ENCODE peak calls at places on chromosomes 4 and X, in six cellular contexts. U is GM23248, G is endothelial cell of umbilical vein, J is SK-N-SH, A is PC-3, K is IMR-90. L is an unnamed sample.

GRCh38 chr4:61891953-61892352 is 691.8 kb downstream of the ADGRL3 start:
- DNase-seq in U (no peak), G (no peak), J (no peak), A (no peak), K (no peak), L (no peak)

GRCh38 chrX:120452131-120452530 is 17.0 kb downstream of the LAMP2 start:
- DNase-seq in U (peak; percentile 59), G (peak; percentile 17), J (peak; percentile 50), A (peak; percentile 36), K (peak; percentile 26), L (peak; percentile 70)

GRCh38 chr4:69025191-69025998 is 70.9 kb upstream of the UGT2B7 start:
- DNase-seq in U (no peak), G (no peak), J (no peak), A (peak; percentile 49), K (no peak), L (peak; percentile 68)

GRCh38 chrX:130933358-130933757 is 30.3 kb upstream of the ENOX2 start:
- DNase-seq in U (no peak), G (no peak), J (no peak), A (no peak), K (no peak), L (no peak)

GRCh38 chr4:52234539-52235174 is 183.6 kb downstream of the SPATA18 start:
- DNase-seq in U (peak; percentile 55), G (peak; percentile 25), J (peak; percentile 38), A (peak; percentile 91), K (peak; percentile 37), L (no peak)

GRCh38 chrX:10794203-10794630 is 173.8 kb upstream of the MID1 start:
- DNase-seq in U (peak; percentile 2), G (no peak), J (no peak), A (no peak), K (no peak), L (no peak)

GRCh38 chrX:44503550-44503949 is 39.1 kb downstream of the FUNDC1 start:
- DNase-seq in U (no peak), G (no peak), J (no peak), A (no peak), K (no peak), L (no peak)

GRCh38 chrX:53558646-53559045 is 124.5 kb upstream of the HSD17B10 start:
- DNase-seq in U (no peak), G (no peak), J (no peak), A (no peak), K (no peak), L (no peak)

GRCh38 chr4:170068438-170069128 is 21.2 kb downstream of the AADAT start:
- DNase-seq in U (no peak), G (no peak), J (no peak), A (no peak), K (no peak), L (no peak)

GRCh38 chr4:51963871-51964513 is 56.2 kb downstream of the LRRC66 start:
- DNase-seq in U (no peak), G (no peak), J (no peak), A (no peak), K (no peak), L (no peak)

GRCh38 chrX:149837639-149838038 is 43.3 kb upstream of the MAGEA8 start:
- DNase-seq in U (no peak), G (no peak), J (no peak), A (no peak), K (no peak), L (no peak)

GRCh38 chrX:109830704-109831206 is 97.7 kb upstream of the ACSL4 start:
- DNase-seq in U (peak; percentile 53), G (peak; percentile 10), J (no peak), A (peak; percentile 46), K (peak; percentile 75), L (no peak)

GRCh38 chr4:176902710-176903323 is 110.1 kb upstream of the VEGFC start:
- DNase-seq in U (peak; percentile 92), G (peak; percentile 57), J (no peak), A (peak; percentile 80), K (peak; percentile 95), L (no peak)

GRCh38 chrX:25206761-25207160 is 191.0 kb upstream of the ARX start:
- DNase-seq in U (peak; percentile 47), G (no peak), J (no peak), A (peak; percentile 67), K (peak; percentile 17), L (no peak)

GRCh38 chrX:11932423-11932822 is 174.4 kb downstream of the MSL3 start:
- DNase-seq in U (no peak), G (no peak), J (no peak), A (peak; percentile 37), K (no peak), L (no peak)

GRCh38 chrX:140664939-140665338 is 44.6 kb upstream of the LINC00632 start:
- DNase-seq in U (peak; percentile 48), G (no peak), J (peak; percentile 7), A (peak; percentile 35), K (peak; percentile 18), L (no peak)

GRCh38 chr4:1979477-1980196 is 29.1 kb downstream of the NELFA start:
- DNase-seq in U (no peak), G (no peak), J (no peak), A (no peak), K (no peak), L (no peak)

GRCh38 chr4:142846105-142846728 is at the start of gene INPP4B:
- DNase-seq in U (peak; percentile 89), G (peak; percentile 42), J (peak; percentile 77), A (peak; percentile 70), K (peak; percentile 65), L (peak; percentile 79)

GRCh38 chrX:17553451-17553850 is 178.5 kb downstream of the NHS start:
- DNase-seq in U (peak; percentile 79), G (peak; percentile 85), J (no peak), A (peak; percentile 83), K (peak; percentile 70), L (peak; percentile 70)

GRCh38 chr4:99879458-99879857 is 14.8 kb downstream of the LAMTOR3 start:
- DNase-seq in U (no peak), G (no peak), J (no peak), A (no peak), K (no peak), L (no peak)

GRCh38 chrX:19799319-19800182 is 87.8 kb downstream of the SH3KBP1 start:
- DNase-seq in U (peak; percentile 80), G (peak; percentile 55), J (no peak), A (no peak), K (peak; percentile 31), L (no peak)

GRCh38 chr4:108118505-108118904 is 50.2 kb downstream of the LEF1 start:
- DNase-seq in U (no peak), G (no peak), J (no peak), A (peak; percentile 74), K (no peak), L (no peak)

GRCh38 chr4:113094802-113095201 is 45.3 kb downstream of the ANK2 start:
- DNase-seq in U (peak; percentile 61), G (no peak), J (peak; percentile 37), A (peak; percentile 30), K (no peak), L (no peak)

GRCh38 chr4:41177016-41177415 is 37.3 kb downstream of the APBB2 start:
- DNase-seq in U (peak; percentile 86), G (peak; percentile 64), J (no peak), A (peak; percentile 61), K (peak; percentile 84), L (no peak)

GRCh38 chr4:8328866-8329559 is 59.5 kb downstream of the HTRA3 start:
- DNase-seq in U (no peak), G (no peak), J (no peak), A (no peak), K (no peak), L (peak; percentile 31)

GRCh38 chr4:4542824-4543485 is 1.1 kb upstream of the STX18 start:
- DNase-seq in U (peak; percentile 47), G (no peak), J (peak; percentile 17), A (no peak), K (no peak), L (peak; percentile 61)

GRCh38 chr4:141702472-141703182 is 66.2 kb downstream of the IL15 start:
- DNase-seq in U (no peak), G (peak; percentile 20), J (no peak), A (peak; percentile 34), K (peak; percentile 49), L (peak; percentile 82)

GRCh38 chr4:140099993-140100392 is 54.0 kb downstream of the MAML3 start:
- DNase-seq in U (no peak), G (peak; percentile 91), J (peak; percentile 59), A (peak; percentile 63), K (peak; percentile 28), L (peak; percentile 60)

GRCh38 chrX:39893417-39894338 is 204.1 kb downstream of the BCOR start:
- DNase-seq in U (no peak), G (no peak), J (no peak), A (no peak), K (no peak), L (no peak)

GRCh38 chr4:37365888-37366287 is 121.3 kb downstream of the NWD2 start:
- DNase-seq in U (no peak), G (no peak), J (no peak), A (no peak), K (no peak), L (no peak)

GRCh38 chr4:168667397-168667796 is 170.5 kb downstream of the PALLD start:
- DNase-seq in U (no peak), G (peak; percentile 50), J (no peak), A (no peak), K (no peak), L (no peak)

GRCh38 chr4:81913427-81913878 is 441.7 kb upstream of the RASGEF1B start:
- DNase-seq in U (peak; percentile 58), G (peak; percentile 34), J (peak; percentile 46), A (peak; percentile 65), K (peak; percentile 31), L (peak; percentile 90)

GRCh38 chr4:39637572-39638357 is 900 bp downstream of the SMIM14 start:
- DNase-seq in U (peak; percentile 89), G (peak; percentile 81), J (peak; percentile 54), A (peak; percentile 56), K (peak; percentile 69), L (peak; percentile 82)

DNA sequence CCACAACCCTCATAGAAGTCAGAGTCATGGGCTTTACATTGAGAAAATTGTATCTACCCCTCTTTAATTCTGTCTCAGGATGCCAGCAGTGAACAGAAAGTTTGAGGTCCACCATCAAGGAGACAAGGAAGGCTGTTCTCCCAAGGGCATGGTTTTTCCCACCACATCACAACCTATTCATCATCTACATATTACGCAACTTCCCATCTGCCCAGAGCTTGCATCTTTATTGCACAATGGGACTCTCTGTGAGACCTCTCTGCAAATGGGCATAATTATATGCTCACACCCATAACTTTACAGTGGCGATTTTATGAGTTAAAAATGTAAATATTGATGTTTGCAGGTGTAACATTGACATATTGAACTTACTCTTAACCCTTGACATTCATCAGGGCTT is 38.9 kb downstream of the PAGE2 start:
- DNase-seq in U (peak; percentile 30), G (no peak), J (no peak), A (no peak), K (no peak), L (no peak)
- H3K27me3 ChIP-seq in U (no peaks in the 10 kb centered on the region), G (no peaks in the 10 kb centered on the region), J (peaks cover 26% of the 10 kb centered on the region), A (peaks cover 3% of the 10 kb centered on the region), K (peaks cover 9% of the 10 kb centered on the region), L (no peaks in the 10 kb centered on the region)

GRCh38 chrX:826026-826425 is 195.4 kb downstream of the SHOX start:
- DNase-seq in U (peak; percentile 38), G (no peak), J (no peak), A (no peak), K (no peak), L (no peak)
- H3K27ac ChIP-seq in U (peak overlapping the region; percentile 39), G (no peak overlapping the region), J (no peak overlapping the region), A (no peak overlapping the region), K (no peak overlapping the region), L (no peak overlapping the region)

GRCh38 chr4:155676430-155676825 is 9.8 kb downstream of the GUCY1A1 start:
- DNase-seq in U (no peak), G (no peak), J (no peak), A (no peak), K (no peak), L (no peak)
- H3K9ac ChIP-seq in U (no peak overlapping the region), G (no peak overlapping the region), J (no peak overlapping the region), A (no peak overlapping the region), K (no peak overlapping the region), L (no peak overlapping the region)

GRCh38 chrX:54891573-54891972 is 29.1 kb upstream of the TRO start:
- DNase-seq in U (peak; percentile 52), G (peak; percentile 40), J (peak; percentile 29), A (peak; percentile 62), K (peak; percentile 28), L (peak; percentile 60)
- H3K27me3 ChIP-seq in U (no peaks in the 10 kb centered on the region), G (no peaks in the 10 kb centered on the region), J (peaks cover 4% of the 10 kb centered on the region), A (no peaks in the 10 kb centered on the region), K (no peaks in the 10 kb centered on the region), L (peaks cover 10% of the 10 kb centered on the region)

L was measured in endodermal cell.